ENCODE peak calls at places on chromosomes 13 and 19, in four cellular contexts. One of them, this sample, is unnamed.

GRCh38 chr19:13995017-13995728 is 10.9 kb downstream of the RFX1 start:
- DNase-seq in CD4-positive, alpha-beta T cell: no peak
- DNase-seq in GM23338: no peak
- DNase-seq in AG04450: no peak
- DNase-seq in this sample: no peak

GRCh38 chr13:40401911-40402776 is 264.3 kb downstream of the FOXO1 start:
- DNase-seq in CD4-positive, alpha-beta T cell: no peak
- DNase-seq in GM23338: no peak
- DNase-seq in AG04450: peak; percentile 79
- DNase-seq in this sample: peak; percentile 94

GRCh38 chr13:35733832-35734231 is 257.3 kb upstream of the MAB21L1 start:
- DNase-seq in CD4-positive, alpha-beta T cell: no peak
- DNase-seq in GM23338: no peak
- DNase-seq in AG04450: no peak
- DNase-seq in this sample: no peak

GRCh38 chr19:55149078-55150003 is at the start of gene TNNT1:
- DNase-seq in CD4-positive, alpha-beta T cell: no peak
- DNase-seq in GM23338: peak; percentile 83
- DNase-seq in AG04450: no peak
- DNase-seq in this sample: no peak

GRCh38 chr19:44904426-44904994 is 1.1 kb upstream of the APOE start:
- DNase-seq in CD4-positive, alpha-beta T cell: no peak
- DNase-seq in GM23338: peak; percentile 79
- DNase-seq in AG04450: no peak
- DNase-seq in this sample: no peak

GRCh38 chr13:109869312-109870237 is 83.2 kb upstream of the IRS2 start:
- DNase-seq in CD4-positive, alpha-beta T cell: no peak
- DNase-seq in GM23338: peak; percentile 28
- DNase-seq in AG04450: peak; percentile 20
- DNase-seq in this sample: peak; percentile 66

GRCh38 chr13:42685762-42686560 is 95.4 kb upstream of the FAM216B start:
- DNase-seq in CD4-positive, alpha-beta T cell: no peak
- DNase-seq in GM23338: no peak
- DNase-seq in AG04450: no peak
- DNase-seq in this sample: no peak

GRCh38 chr19:40377876-40378385 is 12.1 kb downstream of the HIPK4 start:
- DNase-seq in CD4-positive, alpha-beta T cell: no peak
- DNase-seq in GM23338: no peak
- DNase-seq in AG04450: no peak
- DNase-seq in this sample: no peak

GRCh38 chr19:6720369-6721112 is at the start of gene C3:
- DNase-seq in CD4-positive, alpha-beta T cell: no peak
- DNase-seq in GM23338: no peak
- DNase-seq in AG04450: no peak
- DNase-seq in this sample: peak; percentile 81

GRCh38 chr13:114123448-114123847 is 9.0 kb downstream of the RASA3 start:
- DNase-seq in CD4-positive, alpha-beta T cell: no peak
- DNase-seq in GM23338: no peak
- DNase-seq in AG04450: no peak
- DNase-seq in this sample: no peak

GRCh38 chr13:68190826-68191225 is 960.7 kb upstream of the PCDH9 start:
- DNase-seq in CD4-positive, alpha-beta T cell: no peak
- DNase-seq in GM23338: no peak
- DNase-seq in AG04450: no peak
- DNase-seq in this sample: no peak

GRCh38 chr13:91323349-91323748 is 24.1 kb upstream of the MIR17HG start:
- DNase-seq in CD4-positive, alpha-beta T cell: no peak
- DNase-seq in GM23338: no peak
- DNase-seq in AG04450: no peak
- DNase-seq in this sample: no peak

GRCh38 chr13:82654143-82654542 is 1228.1 kb downstream of the SLITRK1 start:
- DNase-seq in CD4-positive, alpha-beta T cell: no peak
- DNase-seq in GM23338: no peak
- DNase-seq in AG04450: no peak
- DNase-seq in this sample: no peak

GRCh38 chr19:18999896-19000620 is 33.3 kb downstream of the SUGP2 start:
- DNase-seq in CD4-positive, alpha-beta T cell: no peak
- DNase-seq in GM23338: peak; percentile 21
- DNase-seq in AG04450: no peak
- DNase-seq in this sample: no peak

GRCh38 chr19:21468791-21469190 is 36.6 kb upstream of the ZNF429 start:
- DNase-seq in CD4-positive, alpha-beta T cell: no peak
- DNase-seq in GM23338: peak; percentile 66
- DNase-seq in AG04450: no peak
- DNase-seq in this sample: no peak

GRCh38 chr19:12800873-12801465 is 631 bp downstream of the PRDX2 start:
- DNase-seq in CD4-positive, alpha-beta T cell: no peak
- DNase-seq in GM23338: peak; percentile 69
- DNase-seq in AG04450: no peak
- DNase-seq in this sample: no peak

GRCh38 chr19:38700933-38701454 is 43.3 kb downstream of the CAPN12 start:
- DNase-seq in CD4-positive, alpha-beta T cell: no peak
- DNase-seq in GM23338: no peak
- DNase-seq in AG04450: no peak
- DNase-seq in this sample: no peak

DNA sequence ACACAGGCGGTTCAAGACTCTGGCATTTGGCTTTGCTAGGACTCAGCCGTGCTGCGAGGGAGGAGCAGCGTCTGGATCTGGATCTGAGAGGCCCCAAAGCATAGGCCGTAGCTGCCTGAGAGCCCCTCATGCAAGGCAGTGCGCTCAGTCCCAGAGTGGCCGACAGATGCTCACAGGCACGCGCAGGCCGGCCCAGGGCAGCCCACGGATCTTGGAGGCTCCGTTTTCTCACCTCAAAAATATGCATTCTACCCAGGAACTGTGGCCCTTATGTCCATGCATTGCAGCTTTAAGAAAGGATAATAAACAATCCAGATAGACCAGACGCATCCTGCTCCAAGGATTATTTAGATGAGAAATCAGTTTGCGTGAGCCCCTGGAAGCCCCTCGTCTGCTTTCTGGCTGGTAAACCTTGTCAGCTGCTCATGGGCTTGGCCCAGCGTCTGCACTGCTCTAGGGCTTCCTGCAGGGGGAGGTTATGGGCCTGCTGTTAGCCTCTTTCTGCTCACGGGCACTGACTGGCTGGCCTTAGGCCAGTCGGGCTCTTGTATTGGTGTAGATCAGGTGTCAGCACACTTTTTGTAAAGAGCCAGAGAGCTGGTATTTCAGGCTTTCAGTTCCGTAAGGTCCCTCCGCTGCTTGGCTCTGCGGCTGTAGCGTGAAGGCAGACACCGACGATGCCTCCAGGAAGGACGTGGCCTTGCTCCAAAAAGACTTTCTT is 24.2 kb downstream of the TEX29 start:
- DNase-seq in CD4-positive, alpha-beta T cell: no peak
- DNase-seq in GM23338: peak; percentile 92
- DNase-seq in AG04450: peak; percentile 93
- DNase-seq in this sample: peak; percentile 77
- TF ChIP-seq CTCF in CD4-positive, alpha-beta T cell: no peak
- TF ChIP-seq CTCF in GM23338: peak; percentile 75
- TF ChIP-seq CTCF in AG04450: peak; percentile 80
- TF ChIP-seq CTCF in this sample: no peak

DNA sequence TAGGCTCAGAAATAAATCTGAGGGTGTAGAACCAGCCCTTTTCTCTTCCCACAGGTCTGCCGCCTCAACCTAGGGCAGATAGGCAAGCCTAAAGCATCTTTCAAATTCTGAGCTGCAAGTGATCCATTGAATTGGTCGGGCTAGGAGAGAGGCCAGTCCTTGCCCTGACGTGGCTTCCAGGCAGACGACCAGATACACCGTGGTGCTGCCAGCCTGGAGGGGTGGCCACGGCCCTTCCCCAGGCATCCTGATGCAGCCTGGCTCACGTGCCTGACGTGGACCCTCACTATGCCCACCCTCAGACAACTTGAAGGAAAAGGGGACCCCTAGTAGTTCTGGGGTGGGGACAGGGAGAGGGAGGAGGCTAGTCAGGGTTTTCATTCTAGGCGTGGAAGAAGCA is 859.3 kb upstream of the KLHL1 start:
- DNase-seq in CD4-positive, alpha-beta T cell: no peak
- DNase-seq in GM23338: no peak
- DNase-seq in AG04450: no peak
- DNase-seq in this sample: no peak
- TF ChIP-seq CTCF in CD4-positive, alpha-beta T cell: no peak
- TF ChIP-seq CTCF in GM23338: no peak
- TF ChIP-seq CTCF in AG04450: no peak
- TF ChIP-seq CTCF in this sample: no peak

GRCh38 chr13:52779028-52779612 is 39.5 kb upstream of the CNMD start:
- DNase-seq in CD4-positive, alpha-beta T cell: no peak
- DNase-seq in GM23338: peak; percentile 15
- DNase-seq in AG04450: no peak
- DNase-seq in this sample: no peak

GRCh38 chr13:52783943-52784342 is 44.3 kb upstream of the CNMD start:
- DNase-seq in CD4-positive, alpha-beta T cell: no peak
- DNase-seq in GM23338: no peak
- DNase-seq in AG04450: no peak
- DNase-seq in this sample: no peak

GRCh38 chr13:52776726-52777125 is 37.1 kb upstream of the CNMD start:
- DNase-seq in CD4-positive, alpha-beta T cell: no peak
- DNase-seq in GM23338: peak; percentile 24
- DNase-seq in AG04450: no peak
- DNase-seq in this sample: no peak

GRCh38 chr13:52782486-52783448 is 43.1 kb upstream of the CNMD start:
- DNase-seq in CD4-positive, alpha-beta T cell: no peak
- DNase-seq in GM23338: no peak
- DNase-seq in AG04450: no peak
- DNase-seq in this sample: no peak

DNA sequence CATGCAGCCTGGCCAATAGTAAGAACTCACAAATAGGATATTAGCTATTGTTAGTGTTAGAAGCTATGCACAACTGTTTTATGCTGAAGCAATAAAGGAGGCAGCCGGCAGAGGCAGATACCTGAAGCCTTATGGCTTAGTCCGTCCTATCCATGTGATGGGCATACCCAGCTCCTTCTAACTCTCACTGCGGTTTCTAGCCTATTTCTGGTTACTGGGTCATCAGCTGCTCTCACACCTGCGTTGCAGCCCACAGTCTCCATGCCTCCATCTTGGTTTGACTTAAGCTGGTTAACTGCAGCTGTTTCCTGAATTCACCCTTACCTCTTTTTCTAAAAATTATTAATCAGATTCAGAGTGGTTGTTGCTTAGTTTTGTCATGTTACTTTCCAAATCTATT is 40.5 kb upstream of the CNMD start:
- DNase-seq in CD4-positive, alpha-beta T cell: no peak
- DNase-seq in GM23338: no peak
- DNase-seq in AG04450: no peak
- DNase-seq in this sample: no peak
- TF ChIP-seq CTCF in CD4-positive, alpha-beta T cell: no peak
- TF ChIP-seq CTCF in GM23338: no peak
- TF ChIP-seq CTCF in AG04450: no peak
- TF ChIP-seq CTCF in this sample: no peak

DNA sequence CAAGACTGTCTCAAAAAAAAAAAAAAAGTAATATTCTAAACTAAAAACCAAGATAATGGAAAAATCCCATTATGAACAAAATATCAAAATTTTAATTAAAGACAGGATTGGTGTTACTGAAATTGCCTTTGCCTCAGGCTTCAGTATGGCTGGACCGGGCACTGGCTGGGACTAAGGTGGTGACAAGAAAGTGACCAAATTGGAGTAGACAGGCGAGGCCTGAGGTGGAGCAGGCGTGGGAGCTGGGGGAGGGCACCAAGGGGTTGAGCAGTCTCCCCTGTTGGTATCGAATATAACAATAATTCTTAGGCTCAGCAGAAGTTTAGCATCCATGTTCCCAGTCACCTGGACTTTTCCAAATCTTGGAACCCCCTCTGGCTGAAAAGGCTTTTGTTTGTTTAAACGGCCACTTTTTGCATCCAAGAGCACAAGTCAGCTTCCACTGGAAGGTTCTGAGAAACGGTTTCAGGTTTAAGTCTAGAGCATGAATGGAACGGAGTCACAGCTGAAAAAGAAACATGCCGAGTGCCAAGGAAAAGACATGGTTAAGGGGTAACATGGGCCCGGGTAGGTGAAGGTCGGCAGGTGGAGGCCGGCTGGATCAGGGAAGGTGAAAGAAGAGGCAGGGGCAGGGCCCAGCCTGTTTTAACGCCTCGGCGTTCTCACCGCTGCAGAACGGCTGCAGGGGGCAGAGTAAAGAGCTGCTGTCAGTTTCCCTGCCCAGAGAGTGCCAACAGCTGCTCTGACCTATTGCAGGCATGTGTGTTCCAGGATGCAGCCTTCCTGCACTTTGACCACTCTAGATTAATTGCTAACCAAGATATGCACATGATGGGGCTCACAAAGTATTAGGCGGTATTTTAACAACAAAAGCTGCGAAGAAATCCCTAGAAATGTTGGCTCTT is 104.4 kb downstream of the TM9SF2 start:
- DNase-seq in CD4-positive, alpha-beta T cell: peak; percentile 44
- DNase-seq in GM23338: peak; percentile 75
- DNase-seq in AG04450: no peak
- DNase-seq in this sample: peak; percentile 32
- TF ChIP-seq CTCF in CD4-positive, alpha-beta T cell: peak; percentile 42
- TF ChIP-seq CTCF in GM23338: peak; percentile 47
- TF ChIP-seq CTCF in AG04450: peak; percentile 30
- TF ChIP-seq CTCF in this sample: no peak

GRCh38 chr13:84983321-84983720 is 815.9 kb downstream of the SLITRK6 start:
- DNase-seq in CD4-positive, alpha-beta T cell: no peak
- DNase-seq in GM23338: peak; percentile 37
- DNase-seq in AG04450: no peak
- DNase-seq in this sample: no peak
- TF ChIP-seq CTCF in CD4-positive, alpha-beta T cell: no peak
- TF ChIP-seq CTCF in GM23338: peak; percentile 40
- TF ChIP-seq CTCF in AG04450: no peak
- TF ChIP-seq CTCF in this sample: no peak

GRCh38 chr13:66489172-66489571 is 741.0 kb downstream of the PCDH9 start:
- DNase-seq in CD4-positive, alpha-beta T cell: no peak
- DNase-seq in GM23338: no peak
- DNase-seq in AG04450: no peak
- DNase-seq in this sample: no peak

GRCh38 chr13:66491241-66491640 is 738.9 kb downstream of the PCDH9 start:
- DNase-seq in CD4-positive, alpha-beta T cell: no peak
- DNase-seq in GM23338: no peak
- DNase-seq in AG04450: no peak
- DNase-seq in this sample: no peak

GRCh38 chr13:66489586-66489985 is 740.5 kb downstream of the PCDH9 start:
- DNase-seq in CD4-positive, alpha-beta T cell: no peak
- DNase-seq in GM23338: no peak
- DNase-seq in AG04450: no peak
- DNase-seq in this sample: no peak

GRCh38 chr13:66492479-66492878 is 737.7 kb downstream of the PCDH9 start:
- DNase-seq in CD4-positive, alpha-beta T cell: no peak
- DNase-seq in GM23338: peak; percentile 68
- DNase-seq in AG04450: no peak
- DNase-seq in this sample: no peak
- TF ChIP-seq CTCF in CD4-positive, alpha-beta T cell: no peak
- TF ChIP-seq CTCF in GM23338: peak; percentile 80
- TF ChIP-seq CTCF in AG04450: no peak
- TF ChIP-seq CTCF in this sample: no peak

This sample was measured in lung.